ENCODE peak calls at places on chromosome 16, in four cellular contexts. S, K, Z and C are unnamed samples.

GRCh38 chr16:8797364-8798173 is at the start of the genes PMM2 and TMEM186:
- DNase-seq in S (peak; percentile 98), K (peak; percentile 96), Z (peak; percentile 95), C (peak; percentile 96)

GRCh38 chr16:5296163-5296562 is 198.6 kb upstream of the EEF2KMT start:
- DNase-seq in S (no peak), K (no peak), Z (no peak), C (no peak)

GRCh38 chr16:23214796-23215195 is 32.3 kb downstream of the SCNN1G start:
- DNase-seq in S (no peak), K (no peak), Z (no peak), C (no peak)

GRCh38 chr16:84786605-84787302 is 33.0 kb upstream of the CRISPLD2 start:
- DNase-seq in S (no peak), K (peak; percentile 55), Z (no peak), C (no peak)

GRCh38 chr16:9138731-9139501 is 47.5 kb downstream of the HAPSTR1 start:
- DNase-seq in S (peak; percentile 32), K (peak; percentile 74), Z (peak; percentile 58), C (peak; percentile 89)

GRCh38 chr16:71347146-71347545 is 11.4 kb upstream of the CALB2 start:
- DNase-seq in S (no peak), K (no peak), Z (no peak), C (peak; percentile 85)

GRCh38 chr16:22641030-22641671 is 130.5 kb downstream of the NPIPB5 start:
- DNase-seq in S (no peak), K (no peak), Z (peak; percentile 49), C (no peak)

GRCh38 chr16:75340715-75341500 is 89.5 kb upstream of the BCAR1 start:
- DNase-seq in S (no peak), K (no peak), Z (peak; percentile 43), C (no peak)

GRCh38 chr16:54597222-54597621 is 310.6 kb upstream of the IRX3 start:
- DNase-seq in S (no peak), K (no peak), Z (no peak), C (no peak)

GRCh38 chr16:50469744-50470301 is 78.4 kb upstream of the NKD1 start:
- DNase-seq in S (no peak), K (peak; percentile 21), Z (no peak), C (no peak)

GRCh38 chr16:81841709-81842108 is 62.6 kb downstream of the PLCG2 start:
- DNase-seq in S (no peak), K (no peak), Z (no peak), C (no peak)

GRCh38 chr16:87361916-87362619 is 21.5 kb downstream of the FBXO31 start:
- DNase-seq in S (no peak), K (no peak), Z (no peak), C (no peak)

GRCh38 chr16:87360862-87361610 is 22.5 kb downstream of the FBXO31 start:
- DNase-seq in S (no peak), K (no peak), Z (no peak), C (no peak)

GRCh38 chr16:87365021-87365713 is 18.4 kb downstream of the FBXO31 start:
- DNase-seq in S (no peak), K (no peak), Z (no peak), C (no peak)

GRCh38 chr16:87366288-87366687 is 17.3 kb downstream of the FBXO31 start:
- DNase-seq in S (no peak), K (no peak), Z (no peak), C (no peak)

DNA sequence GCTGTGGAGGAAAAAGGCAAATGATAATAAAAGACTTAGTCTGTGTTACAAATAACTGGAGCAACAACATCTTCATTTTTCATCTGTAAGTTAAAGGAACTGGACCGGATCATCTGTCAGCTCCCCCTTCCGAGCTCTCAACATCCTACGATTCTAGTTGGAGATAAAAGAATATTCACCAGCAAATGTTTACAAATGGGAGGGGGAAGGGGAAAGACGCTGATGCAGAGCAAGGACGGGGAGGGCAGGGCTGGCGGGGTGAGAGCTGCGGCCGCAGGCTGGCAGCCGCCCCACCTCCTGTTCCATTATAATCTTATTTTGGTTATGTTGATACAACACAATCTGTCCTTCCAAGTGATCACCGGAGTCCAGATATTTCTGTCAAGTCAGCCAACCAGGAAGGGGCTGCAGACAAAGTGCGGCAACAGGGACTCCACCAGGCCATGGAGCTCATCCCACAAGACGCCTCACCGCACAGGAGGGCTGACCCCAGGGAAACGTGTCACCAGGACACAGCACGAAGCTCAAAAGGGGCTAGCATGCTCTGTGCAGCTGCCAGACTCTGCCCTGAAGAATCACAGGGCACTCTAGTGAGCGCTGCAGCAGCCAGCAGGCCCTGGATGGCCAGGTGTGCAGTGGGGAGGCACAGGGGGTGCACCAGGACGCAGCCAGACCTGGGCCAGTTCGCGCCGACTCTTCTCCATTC is 19.7 kb downstream of the FBXO31 start:
- DNase-seq in S (no peak), K (peak; percentile 32), Z (peak; percentile 55), C (peak; percentile 27)
- H3K27ac ChIP-seq in S (peak overlapping the region; percentile 24), K (peak overlapping the region; percentile 19), Z (peak overlapping the region; percentile 4), C (peak overlapping the region; percentile 67)

GRCh38 chr16:62041401-62041800 is 5.2 kb upstream of the CDH8 start:
- DNase-seq in S (no peak), K (no peak), Z (no peak), C (no peak)
- TF ChIP-seq CTCF in S (peak; percentile 21), K (peak; percentile 1), Z (no peak), C (peak; percentile 34)

GRCh38 chr16:12901204-12901596 is 198 bp upstream of the SHISA9 start:
- DNase-seq in S (no peak), K (peak; percentile 18), Z (no peak), C (peak; percentile 26)
- H3K4me3 ChIP-seq in S (peak overlapping the region; percentile 31), K (no peak overlapping the region), Z (no peak overlapping the region), C (no peak overlapping the region)

DNA sequence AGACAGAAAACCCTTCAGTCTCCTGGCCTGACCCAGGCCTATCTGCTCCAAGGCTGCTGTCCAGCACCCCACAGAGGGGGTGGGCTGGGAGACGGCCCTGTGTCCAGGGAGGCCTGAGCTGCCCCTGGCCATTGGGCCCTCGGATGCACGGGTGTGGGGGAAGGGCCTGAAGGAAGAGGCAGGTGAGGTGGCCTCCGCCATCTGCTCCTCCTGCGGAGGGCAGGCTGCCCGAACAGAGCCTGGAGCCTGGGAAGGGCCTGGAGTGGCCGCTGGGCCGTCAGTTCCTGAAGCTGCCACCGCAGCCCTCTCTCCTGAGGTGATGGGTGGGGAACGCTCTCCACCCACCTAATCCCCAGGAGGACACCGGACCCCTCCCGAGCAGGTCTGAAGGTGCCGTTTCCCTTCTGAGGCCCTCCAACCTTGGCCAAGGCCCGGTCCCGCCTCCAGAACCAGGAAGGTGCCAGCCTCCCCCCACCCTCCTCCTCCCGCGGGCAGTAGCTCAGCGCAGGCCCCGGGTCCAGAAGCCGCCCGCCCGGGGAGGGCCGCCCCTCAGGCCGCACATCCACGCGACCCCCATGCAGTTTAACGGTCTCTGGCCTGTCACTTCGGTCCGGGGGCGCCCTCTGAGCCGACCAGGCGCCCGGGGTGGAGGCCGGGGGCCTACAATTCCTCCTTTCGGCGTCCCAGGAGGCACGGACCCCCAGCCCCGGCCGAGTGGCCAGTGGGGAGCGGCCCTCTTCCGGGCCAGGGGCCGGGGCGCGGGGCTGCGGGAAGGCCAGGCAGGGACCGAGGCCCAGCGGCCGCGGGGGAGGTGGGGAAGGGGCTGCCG is 835 bp downstream of the FBXL16 start:
- DNase-seq in S (no peak), K (no peak), Z (no peak), C (peak; percentile 77)
- H3K27ac ChIP-seq in S (no peak overlapping the region), K (no peak overlapping the region), Z (no peak overlapping the region), C (peak overlapping the region; percentile 91)

DNA sequence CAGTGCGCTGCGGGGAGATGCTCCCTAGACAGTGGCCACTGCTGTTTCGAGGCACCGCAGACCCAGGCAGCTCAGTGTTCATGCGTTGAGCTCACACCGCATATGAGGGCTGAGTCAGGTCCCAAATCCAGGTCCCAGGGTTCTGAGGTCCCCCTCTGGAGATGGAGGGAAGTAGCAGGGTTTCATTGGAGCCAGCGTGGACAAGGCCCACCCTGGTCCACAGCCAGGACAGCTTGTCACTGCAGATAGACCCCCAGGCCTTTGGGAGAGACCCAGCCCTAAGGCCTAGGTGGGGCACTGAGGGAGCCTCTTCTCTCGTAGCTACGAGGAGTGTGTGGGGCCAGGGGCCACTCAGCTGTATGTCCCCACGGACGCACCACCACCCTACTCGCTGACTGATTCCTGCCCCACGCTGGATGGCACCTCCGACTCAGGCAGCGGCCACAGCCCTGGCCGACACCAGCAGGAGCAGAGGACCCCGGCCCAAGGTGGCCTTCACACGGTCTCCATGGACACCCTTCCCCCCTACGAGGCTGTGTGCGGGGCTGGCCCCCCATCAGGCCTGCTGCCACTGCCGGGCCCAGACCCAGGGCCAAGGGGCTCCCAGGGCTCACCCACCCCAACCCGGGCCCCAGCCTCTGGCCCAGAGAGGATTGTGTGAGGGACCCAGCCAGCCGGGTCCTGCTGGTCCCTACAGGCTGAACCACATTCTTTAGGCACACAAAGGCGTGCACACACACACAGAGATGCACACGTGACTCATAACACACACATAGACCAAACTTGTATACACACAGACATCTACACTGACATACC is 53.4 kb downstream of the BEAN1 start:
- DNase-seq in S (no peak), K (no peak), Z (no peak), C (no peak)
- TF ChIP-seq CTCF in S (no peak), K (no peak), Z (no peak), C (no peak)